ENCODE peak calls at places on chromosome 13, in four cellular contexts. U is trophoblast cell, B is IMR-90, N is neuronal stem cell. O is an unnamed sample.
A peak's percentile ranks its signal among the peaks of the same experiment; 100 is the strongest.

GRCh38 chr13:28820099-28821051 is at the start of gene MTUS2:
- DNase-seq in U (peak; percentile 15), B (no peak), N (peak; percentile 6), O (peak; percentile 38)

GRCh38 chr13:44972956-44973581 is 16.2 kb downstream of the NUFIP1 start:
- DNase-seq in U (peak; percentile 72), B (peak; percentile 38), N (no peak), O (peak; percentile 25)

GRCh38 chr13:50275392-50276063 is 260.3 kb downstream of the KCNRG start:
- DNase-seq in U (no peak), B (no peak), N (no peak), O (no peak)

GRCh38 chr13:61608138-61608537 is 192.5 kb upstream of the PCDH20 start:
- DNase-seq in U (no peak), B (no peak), N (no peak), O (peak; percentile 52)

GRCh38 chr13:91312324-91312723 is 35.2 kb upstream of the MIR17HG start:
- DNase-seq in U (no peak), B (no peak), N (no peak), O (no peak)

GRCh38 chr13:29674532-29674931 is 79.0 kb upstream of the SLC7A1 start:
- DNase-seq in U (no peak), B (peak; percentile 13), N (no peak), O (no peak)

GRCh38 chr13:108835082-108835481 is 205.7 kb downstream of the MYO16 start:
- DNase-seq in U (no peak), B (no peak), N (no peak), O (peak; percentile 28)

GRCh38 chr13:73220966-73221720 is 162.3 kb downstream of the KLF5 start:
- DNase-seq in U (peak; percentile 85), B (peak; percentile 41), N (no peak), O (peak; percentile 83)

GRCh38 chr13:106033634-106034033 is 501.8 kb downstream of the EFNB2 start:
- DNase-seq in U (peak; percentile 61), B (peak; percentile 59), N (no peak), O (no peak)

GRCh38 chr13:20526664-20527063 is 1.0 kb upstream of the CRYL1 start:
- DNase-seq in U (no peak), B (peak; percentile 19), N (no peak), O (peak; percentile 7)

GRCh38 chr13:32121316-32121715 is 89.7 kb downstream of the FRY start:
- DNase-seq in U (no peak), B (no peak), N (no peak), O (no peak)

GRCh38 chr13:73765651-73766384 is 368.4 kb downstream of the KLF12 start:
- DNase-seq in U (no peak), B (peak; percentile 58), N (peak; percentile 78), O (peak; percentile 95)

GRCh38 chr13:29508130-29508873 is 87.2 kb downstream of the SLC7A1 start:
- DNase-seq in U (peak; percentile 93), B (peak; percentile 79), N (peak; percentile 82), O (peak; percentile 77)

GRCh38 chr13:99740261-99740979 is 231.1 kb downstream of the ZIC5 start:
- DNase-seq in U (no peak), B (no peak), N (no peak), O (peak; percentile 46)

GRCh38 chr13:27432612-27433210 is 8.3 kb downstream of the GTF3A start:
- DNase-seq in U (no peak), B (no peak), N (no peak), O (no peak)

GRCh38 chr13:102978168-102978567 is 88.0 kb downstream of the SLC10A2 start:
- DNase-seq in U (no peak), B (no peak), N (no peak), O (no peak)

GRCh38 chr13:44810067-44810840 is 179.0 kb downstream of the NUFIP1 start:
- DNase-seq in U (peak; percentile 83), B (no peak), N (no peak), O (no peak)

GRCh38 chr13:44403720-44404063 is 30.1 kb downstream of the SERP2 start:
- DNase-seq in U (peak; percentile 65), B (no peak), N (no peak), O (peak; percentile 79)

GRCh38 chr13:101545521-101545920 is 93.0 kb downstream of the ITGBL1 start:
- DNase-seq in U (no peak), B (peak; percentile 61), N (no peak), O (no peak)

GRCh38 chr13:71876648-71877279 is 9.8 kb upstream of the DACH1 start:
- DNase-seq in U (no peak), B (no peak), N (peak; percentile 46), O (no peak)

GRCh38 chr13:98480915-98481510 is 95.9 kb downstream of the STK24 start:
- DNase-seq in U (no peak), B (peak; percentile 69), N (no peak), O (no peak)

GRCh38 chr13:79999601-80000000 is 341.3 kb downstream of the SPRY2 start:
- DNase-seq in U (no peak), B (peak; percentile 15), N (no peak), O (no peak)

GRCh38 chr13:85194482-85194881 is 604.7 kb downstream of the SLITRK6 start:
- DNase-seq in U (no peak), B (no peak), N (no peak), O (no peak)

GRCh38 chr13:26377038-26377437 is 123.1 kb downstream of the CDK8 start:
- DNase-seq in U (peak; percentile 48), B (peak; percentile 3), N (peak; percentile 8), O (peak; percentile 80)

GRCh38 chr13:93534181-93534700 is 307.6 kb downstream of the GPC6 start:
- DNase-seq in U (no peak), B (no peak), N (no peak), O (no peak)

GRCh38 chr13:37492741-37493514 is 105.6 kb downstream of the POSTN start:
- DNase-seq in U (no peak), B (peak; percentile 90), N (no peak), O (no peak)

GRCh38 chr13:52798770-52799430 is 49.5 kb downstream of the PCDH8 start:
- DNase-seq in U (no peak), B (no peak), N (no peak), O (no peak)

GRCh38 chr13:44064376-44064775 is 184.7 kb downstream of the LACC1 start:
- DNase-seq in U (peak; percentile 56), B (no peak), N (no peak), O (no peak)

GRCh38 chr13:30720470-30720869 is 14.9 kb upstream of the ALOX5AP start:
- DNase-seq in U (no peak), B (no peak), N (no peak), O (no peak)

GRCh38 chr13:38687246-38688229 is 661 bp downstream of the FREM2 start:
- DNase-seq in U (peak; percentile 46), B (no peak), N (no peak), O (peak; percentile 41)

GRCh38 chr13:45500492-45501174 is 35.9 kb downstream of the COG3 start:
- DNase-seq in U (no peak), B (peak; percentile 96), N (no peak), O (peak; percentile 35)

GRCh38 chr13:48750588-48751383 is 97.1 kb downstream of the CYSLTR2 start:
- DNase-seq in U (no peak), B (no peak), N (no peak), O (no peak)

GRCh38 chr13:48944221-48944620 is 31.5 kb upstream of the FNDC3A start:
- DNase-seq in U (no peak), B (no peak), N (no peak), O (no peak)

GRCh38 chr13:21557995-21558394 is 46.0 kb downstream of the MICU2 start:
- DNase-seq in U (peak; percentile 20), B (no peak), N (no peak), O (peak; percentile 62)

GRCh38 chr13:80363890-80364503 is 23.1 kb upstream of the SPRY2 start:
- DNase-seq in U (peak; percentile 51), B (peak; percentile 49), N (no peak), O (peak; percentile 30)

GRCh38 chr13:31627097-31627496 is 112.2 kb upstream of the RXFP2 start:
- DNase-seq in U (no peak), B (peak; percentile 39), N (no peak), O (no peak)

GRCh38 chr13:60797112-60797511 is 400.1 kb downstream of the TDRD3 start:
- DNase-seq in U (no peak), B (no peak), N (no peak), O (no peak)

GRCh38 chr13:31199849-31200635 is at the start of gene B3GLCT:
- DNase-seq in U (peak; percentile 91), B (peak; percentile 68), N (peak; percentile 86), O (peak; percentile 85)

GRCh38 chr13:41059896-41060722 is 1.2 kb upstream of the WBP4 start:
- DNase-seq in U (peak; percentile 97), B (peak; percentile 87), N (peak; percentile 84), O (peak; percentile 98)

GRCh38 chr13:41061075-41061913 is at the start of gene WBP4:
- DNase-seq in U (peak; percentile 98), B (peak; percentile 95), N (peak; percentile 94), O (peak; percentile 99)

GRCh38 chr13:41064493-41064892 is 3.2 kb downstream of the WBP4 start:
- DNase-seq in U (peak; percentile 44), B (peak; percentile 90), N (no peak), O (no peak)

GRCh38 chr13:41060723-41061074 is 610 bp upstream of the WBP4 start:
- DNase-seq in U (peak; percentile 88), B (no peak), N (peak; percentile 90), O (peak; percentile 87)

GRCh38 chr13:41061914-41062837 is 867 bp downstream of the WBP4 start:
- DNase-seq in U (peak; percentile 85), B (peak; percentile 64), N (no peak), O (no peak)
- H4K8ac ChIP-seq in U (peak overlapping the region; percentile 91), B (peak overlapping the region; percentile 98), N (no peak overlapping the region), O (no peak overlapping the region)

GRCh38 chr13:24161010-24161775 is 673 bp downstream of the SPATA13 start:
- DNase-seq in U (no peak), B (no peak), N (no peak), O (peak; percentile 44)
- H4K8ac ChIP-seq in U (no peak overlapping the region), B (peak overlapping the region; percentile 30), N (no peak overlapping the region), O (no peak overlapping the region)

DNA sequence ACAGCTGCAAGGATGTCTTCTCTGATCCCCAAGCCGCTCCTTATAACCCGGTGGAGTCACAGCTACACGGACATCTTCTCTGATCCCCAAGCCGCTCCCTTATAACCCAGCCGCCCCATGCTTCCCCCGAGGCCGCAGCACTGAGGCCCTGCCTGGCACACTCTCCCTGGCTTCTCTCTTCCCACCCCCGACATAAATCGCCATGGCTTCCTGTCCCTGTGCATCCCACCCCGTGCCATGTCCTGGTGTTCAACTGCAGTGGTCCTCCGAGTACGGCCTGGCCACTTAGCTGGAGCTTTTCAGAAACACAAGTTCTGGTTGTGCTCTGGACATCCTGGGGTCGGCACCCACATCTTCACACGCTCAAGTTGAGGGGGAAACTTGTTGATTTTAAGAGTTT is 60.4 kb downstream of the RASA3 start:
- DNase-seq in U (no peak), B (no peak), N (no peak), O (no peak)
- H4K8ac ChIP-seq in U (no peak overlapping the region), B (peak overlapping the region; percentile 58), N (no peak overlapping the region), O (no peak overlapping the region)

DNA sequence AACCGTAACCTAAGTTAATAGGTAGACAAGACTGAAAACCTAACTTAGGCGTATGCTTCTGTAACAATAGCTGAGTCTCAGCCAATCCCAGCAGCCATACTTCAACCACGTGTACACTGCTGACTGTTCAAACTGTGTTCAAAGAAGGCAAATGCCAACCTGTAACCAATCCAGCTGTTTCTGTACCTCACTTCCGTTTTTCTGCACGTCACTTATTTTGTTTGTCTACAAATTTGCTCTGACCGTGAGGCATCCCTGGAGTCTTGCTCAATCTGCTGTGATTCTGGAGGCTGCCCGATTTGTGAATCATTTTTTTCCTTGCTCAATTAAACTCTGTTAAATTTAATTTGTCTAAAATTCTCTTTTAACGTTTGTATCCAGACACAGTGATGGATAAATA is 59.2 kb downstream of the EDNRB start:
- DNase-seq in U (peak; percentile 45), B (peak; percentile 82), N (no peak), O (no peak)
- H4K8ac ChIP-seq in U (no peak overlapping the region), B (peak overlapping the region; percentile 88), N (no peak overlapping the region), O (no peak overlapping the region)

GRCh38 chr13:113627136-113627535 is 30.9 kb downstream of the ATP4B start:
- DNase-seq in U (no peak), B (no peak), N (no peak), O (no peak)
- H4K8ac ChIP-seq in U (no peak overlapping the region), B (no peak overlapping the region), N (no peak overlapping the region), O (no peak overlapping the region)

O was measured in mesendoderm.